ENCODE peak calls at places on chromosomes 1 and 21, in four cellular contexts. One of them, this sample, is unnamed.

GRCh38 chr1:241274693-241275092 is 82.3 kb downstream of the RGS7 start:
- DNase-seq in mucosa of descending colon: no peak
- DNase-seq in WTC11: no peak
- DNase-seq in astrocyte of the spinal cord: no peak
- DNase-seq in this sample: no peak

GRCh38 chr21:41691205-41692203 is 75.3 kb downstream of the RIPK4 start:
- DNase-seq in mucosa of descending colon: no peak
- DNase-seq in WTC11: no peak
- DNase-seq in astrocyte of the spinal cord: no peak
- DNase-seq in this sample: no peak

GRCh38 chr1:90340604-90341003 is 345.7 kb downstream of the ZNF326 start:
- DNase-seq in mucosa of descending colon: no peak
- DNase-seq in WTC11: no peak
- DNase-seq in astrocyte of the spinal cord: no peak
- DNase-seq in this sample: no peak

GRCh38 chr1:54309631-54310366 is 96.4 kb downstream of the SSBP3 start:
- DNase-seq in mucosa of descending colon: no peak
- DNase-seq in WTC11: peak; percentile 34
- DNase-seq in astrocyte of the spinal cord: no peak
- DNase-seq in this sample: no peak

GRCh38 chr1:111242805-111243523 is 15.5 kb downstream of the CHI3L2 start:
- DNase-seq in mucosa of descending colon: no peak
- DNase-seq in WTC11: no peak
- DNase-seq in astrocyte of the spinal cord: no peak
- DNase-seq in this sample: peak; percentile 35

GRCh38 chr21:43762303-43763128 is 13.6 kb downstream of the CSTB start:
- DNase-seq in mucosa of descending colon: no peak
- DNase-seq in WTC11: no peak
- DNase-seq in astrocyte of the spinal cord: no peak
- DNase-seq in this sample: no peak

GRCh38 chr1:167076136-167076710 is 14.0 kb downstream of the GPA33 start:
- DNase-seq in mucosa of descending colon: no peak
- DNase-seq in WTC11: no peak
- DNase-seq in astrocyte of the spinal cord: no peak
- DNase-seq in this sample: no peak

GRCh38 chr21:42061866-42062542 is 9.1 kb upstream of the UMODL1 start:
- DNase-seq in mucosa of descending colon: peak; percentile 56
- DNase-seq in WTC11: no peak
- DNase-seq in astrocyte of the spinal cord: no peak
- DNase-seq in this sample: no peak

GRCh38 chr21:41847066-41847804 is 31.9 kb downstream of the PRDM15 start:
- DNase-seq in mucosa of descending colon: no peak
- DNase-seq in WTC11: peak; percentile 52
- DNase-seq in astrocyte of the spinal cord: peak; percentile 6
- DNase-seq in this sample: no peak

This sample was measured in fibroblast of pulmonary artery.